ENCODE peak calls at places on chromosomes 4 and X, in five cellular contexts. Z, H, C, V and W are unnamed samples.

GRCh38 chrX:150050387-150050786 is 112.1 kb upstream of the EOLA2 start:
- DNase-seq in Z (no peak), H (no peak), C (no peak), V (no peak), W (no peak)

GRCh38 chr4:47784222-47784621 is 53.6 kb downstream of the CORIN start:
- DNase-seq in Z (no peak), H (no peak), C (no peak), V (no peak), W (peak; percentile 5)

GRCh38 chrX:108735680-108736508 is 469 bp downstream of the IRS4 start:
- DNase-seq in Z (no peak), H (peak; percentile 1), C (no peak), V (peak; percentile 32), W (peak; percentile 6)

GRCh38 chr4:142191901-142192300 is 555.5 kb downstream of the IL15 start:
- DNase-seq in Z (no peak), H (no peak), C (no peak), V (peak; percentile 64), W (no peak)

GRCh38 chrX:66915893-66916292 is 277.0 kb upstream of the EDA2R start:
- DNase-seq in Z (no peak), H (no peak), C (no peak), V (no peak), W (no peak)

GRCh38 chrX:19709812-19710518 is 177.4 kb downstream of the SH3KBP1 start:
- DNase-seq in Z (peak; percentile 93), H (peak; percentile 77), C (no peak), V (peak; percentile 94), W (peak; percentile 95)

GRCh38 chrX:23888887-23889501 is 18.7 kb downstream of the APOO start:
- DNase-seq in Z (peak; percentile 42), H (no peak), C (no peak), V (peak; percentile 50), W (no peak)

GRCh38 chr4:9942921-9943600 is 78.2 kb downstream of the SLC2A9 start:
- DNase-seq in Z (no peak), H (no peak), C (no peak), V (no peak), W (no peak)

GRCh38 chr4:55399581-55399980 is 3.8 kb downstream of the TMEM165 start:
- DNase-seq in Z (no peak), H (no peak), C (no peak), V (peak; percentile 37), W (no peak)
- H4K20me1 ChIP-seq in Z (peaks cover 68% of the 10 kb centered on the region), H (peaks cover 2% of the 10 kb centered on the region), C (peaks cover 28% of the 10 kb centered on the region), V (peaks cover 22% of the 10 kb centered on the region), W (peaks cover 11% of the 10 kb centered on the region)

GRCh38 chr4:128060620-128061565 is at the start of gene LARP1B:
- DNase-seq in Z (peak; percentile 95), H (peak; percentile 97), C (peak; percentile 96), V (peak; percentile 99), W (peak; percentile 98)
- H2AFZ ChIP-seq in Z (peak within 1 kb of the TSS; percentile 99), H (peak within 1 kb of the TSS; percentile 87), C (peak within 1 kb of the TSS; percentile 47), V (peak within 1 kb of the TSS; percentile 89), W (peak within 1 kb of the TSS; percentile 94)

DNA sequence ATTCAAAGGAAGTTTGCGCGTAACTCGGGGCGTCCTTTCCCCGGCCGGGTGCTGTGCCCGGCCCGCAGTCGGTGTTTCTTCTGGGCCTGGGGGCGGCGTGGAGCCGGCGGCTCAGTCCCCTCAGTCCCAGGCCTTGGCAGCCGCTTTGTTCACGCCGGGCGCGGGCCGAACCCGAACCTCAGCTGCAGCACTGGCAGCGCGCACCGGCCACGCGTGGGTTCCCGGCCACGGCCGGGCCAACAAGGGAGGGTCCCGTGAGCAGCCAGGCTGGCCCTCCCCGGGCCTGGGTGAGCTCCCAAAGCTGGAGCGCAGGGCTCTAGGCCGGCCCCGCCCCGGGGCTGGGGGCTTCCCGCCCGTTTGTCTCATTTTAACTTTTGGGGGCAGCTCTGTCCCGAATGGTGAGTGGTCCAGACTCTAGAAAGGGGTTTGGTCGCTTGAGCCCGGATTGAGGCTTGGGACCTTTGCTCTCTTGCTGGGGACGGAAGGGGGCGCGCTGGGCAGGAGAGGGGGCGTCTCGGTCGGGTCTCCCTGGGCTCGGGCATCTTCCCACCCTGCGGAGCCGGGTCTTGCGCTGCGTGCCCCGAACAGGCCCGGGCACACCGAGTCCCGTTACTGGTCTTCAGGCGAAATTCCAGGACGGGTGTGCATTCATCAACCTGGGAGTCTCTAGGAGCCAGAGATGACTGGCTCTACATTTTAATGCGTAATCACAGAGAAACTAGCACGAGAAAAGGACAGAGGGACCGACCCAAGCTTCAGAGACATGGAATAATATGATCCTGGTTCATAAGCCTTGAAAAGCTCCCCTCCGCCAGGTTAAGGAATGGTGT is 177.1 kb downstream of the CBR4 start:
- DNase-seq in Z (no peak), H (no peak), C (no peak), V (peak; percentile 71), W (peak; percentile 69)
- H3K27ac ChIP-seq in Z (peak overlapping the region; percentile 98), H (peak overlapping the region; percentile 92), C (no peak overlapping the region), V (no peak overlapping the region), W (peak overlapping the region; percentile 84)

GRCh38 chr4:6799091-6799490 is 16.6 kb downstream of the KIAA0232 start:
- DNase-seq in Z (no peak), H (no peak), C (no peak), V (no peak), W (no peak)

GRCh38 chr4:6794189-6794588 is 11.7 kb downstream of the KIAA0232 start:
- DNase-seq in Z (no peak), H (no peak), C (no peak), V (no peak), W (peak; percentile 44)

DNA sequence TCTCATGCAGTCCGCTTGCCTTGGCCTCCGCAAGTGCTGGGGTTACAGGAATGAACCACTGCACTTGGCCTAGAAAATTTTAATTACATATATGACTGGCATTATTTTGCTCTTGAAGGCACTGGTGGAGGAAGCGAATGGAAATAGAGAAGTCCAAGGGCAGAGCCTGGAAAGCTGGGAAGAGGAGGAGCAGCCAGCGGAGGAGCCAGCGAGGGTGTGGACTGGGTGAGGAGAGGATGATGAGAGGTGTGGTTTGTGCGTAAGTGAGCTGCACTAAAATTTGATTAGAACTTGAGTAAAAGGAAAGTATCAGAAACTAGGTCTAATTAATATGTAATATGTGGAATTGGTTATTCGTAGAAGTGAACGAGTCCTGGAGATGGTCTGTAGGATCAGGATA is 13.3 kb downstream of the KIAA0232 start:
- DNase-seq in Z (no peak), H (no peak), C (no peak), V (no peak), W (no peak)
- H4K20me1 ChIP-seq in Z (peaks cover 77% of the 10 kb centered on the region), H (no peaks in the 10 kb centered on the region), C (peaks cover 20% of the 10 kb centered on the region), V (peaks cover 3% of the 10 kb centered on the region), W (no peaks in the 10 kb centered on the region)

GRCh38 chrX:15356444-15356843 is 21.1 kb upstream of the PIGA start:
- DNase-seq in Z (peak; percentile 75), H (peak; percentile 89), C (no peak), V (peak; percentile 49), W (no peak)

GRCh38 chrX:15349046-15349445 is 13.7 kb upstream of the PIGA start:
- DNase-seq in Z (peak; percentile 73), H (peak; percentile 78), C (peak; percentile 47), V (peak; percentile 70), W (peak; percentile 64)

DNA sequence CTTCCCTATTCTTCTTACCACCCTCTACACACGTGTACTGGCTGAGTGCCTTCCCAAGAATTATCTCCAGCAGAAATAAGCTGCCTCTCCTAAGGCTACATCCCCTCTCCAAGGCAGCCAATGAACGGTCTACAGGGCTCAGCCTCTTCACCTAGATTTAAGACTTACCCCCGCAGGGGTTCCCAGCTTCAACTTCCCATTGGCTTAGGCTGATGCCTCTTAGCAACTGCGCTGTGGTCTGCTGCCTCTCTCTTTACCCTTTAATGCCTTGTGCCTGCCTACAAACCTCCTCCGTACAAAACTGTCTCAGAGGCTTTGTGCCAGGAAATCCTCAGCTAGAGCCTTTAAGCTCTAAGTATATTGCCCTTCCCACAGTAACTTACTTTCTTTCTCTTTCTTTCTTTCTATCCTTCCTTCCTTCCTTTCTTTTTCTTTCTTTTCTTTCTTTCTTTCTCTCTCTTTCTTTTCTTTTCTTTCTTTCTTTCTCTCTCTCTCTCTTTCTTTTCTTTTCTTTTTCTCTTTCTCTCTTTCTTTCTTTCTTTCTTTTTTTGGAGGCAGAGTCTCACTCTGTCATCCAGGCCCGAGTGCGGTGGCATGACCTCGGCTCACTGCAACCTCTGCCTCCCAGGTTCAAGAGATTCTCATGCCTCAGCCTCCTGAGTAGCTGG is 15.1 kb upstream of the PIGA start:
- DNase-seq in Z (no peak), H (no peak), C (no peak), V (no peak), W (no peak)
- H2AFZ ChIP-seq in Z (no peak overlapping the region), H (no peak overlapping the region), C (no peak overlapping the region), V (no peak overlapping the region), W (no peak overlapping the region)

GRCh38 chr4:88616275-88616996 is 24.2 kb downstream of the HERC3 start:
- DNase-seq in Z (peak; percentile 77), H (peak; percentile 87), C (no peak), V (peak; percentile 96), W (peak; percentile 83)

GRCh38 chr4:88609387-88609786 is 17.1 kb downstream of the HERC3 start:
- DNase-seq in Z (no peak), H (no peak), C (no peak), V (no peak), W (no peak)

GRCh38 chr4:88610771-88611170 is 18.5 kb downstream of the HERC3 start:
- DNase-seq in Z (peak; percentile 31), H (peak; percentile 46), C (no peak), V (peak; percentile 86), W (no peak)

GRCh38 chr4:88613417-88613875 is 21.2 kb downstream of the HERC3 start:
- DNase-seq in Z (no peak), H (no peak), C (no peak), V (no peak), W (no peak)

GRCh38 chr4:88614058-88614457 is 21.8 kb downstream of the HERC3 start:
- DNase-seq in Z (no peak), H (no peak), C (no peak), V (no peak), W (no peak)
- H3K27ac ChIP-seq in Z (no peak overlapping the region), H (no peak overlapping the region), C (no peak overlapping the region), V (no peak overlapping the region), W (peak overlapping the region; percentile 97)